ENCODE peak calls at places on chromosomes 6 and 20, in four cellular contexts. P is heart right ventricle, Z is mesendoderm, N is heart left ventricle. Q is an unnamed sample.

GRCh38 chr6:161168281-161168891 is 105.5 kb downstream of the AGPAT4 start:
- DNase-seq in P (peak; percentile 23), Z (peak; percentile 95), N (peak; percentile 39), Q (peak; percentile 77)

GRCh38 chr6:166009385-166010031 is 158.1 kb downstream of the TBXT start:
- DNase-seq in P (no peak), N (no peak), Z (no peak), Q (no peak)

GRCh38 chr20:25276533-25277050 is 28.7 kb downstream of the PYGB start:
- DNase-seq in P (peak; percentile 4), Z (no peak), N (peak; percentile 32), Q (no peak)

GRCh38 chr6:139364302-139364981 is 10.0 kb downstream of the CITED2 start:
- DNase-seq in P (no peak), Z (peak; percentile 74), N (no peak), Q (peak; percentile 85)

GRCh38 chr6:169589293-169589692 is 112.5 kb downstream of the WDR27 start:
- DNase-seq in N (no peak), Z (no peak), P (no peak), Q (no peak)

GRCh38 chr20:45835230-45836224 is 1.9 kb downstream of the SNX21 start:
- DNase-seq in Z (no peak), P (peak; percentile 44), N (peak; percentile 74), Q (no peak)

GRCh38 chr6:20708367-20709124 is 174.3 kb downstream of the CDKAL1 start:
- DNase-seq in N (no peak), P (no peak), Z (peak; percentile 19), Q (no peak)

GRCh38 chr6:92690997-92691599 is 728.3 kb downstream of the EPHA7 start:
- DNase-seq in P (no peak), Z (no peak), N (no peak), Q (no peak)

GRCh38 chr20:33773412-33774089 is 37.6 kb upstream of the CHMP4B start:
- DNase-seq in P (no peak), Z (no peak), N (no peak), Q (no peak)

GRCh38 chr6:134004714-134005113 is 47.7 kb downstream of the SLC2A12 start:
- DNase-seq in Z (no peak), N (no peak), P (no peak), Q (no peak)

GRCh38 chr20:11822116-11822794 is 95.4 kb upstream of the BTBD3 start:
- DNase-seq in P (no peak), Z (no peak), N (no peak), Q (no peak)

GRCh38 chr6:169222126-169222525 is 31.5 kb downstream of the THBS2 start:
- DNase-seq in Z (no peak), P (no peak), N (no peak), Q (no peak)

GRCh38 chr20:33578510-33578909 is 83.6 kb upstream of the C20orf144 start:
- DNase-seq in Z (no peak), P (peak; percentile 21), N (no peak), Q (peak; percentile 72)

GRCh38 chr20:19419420-19419819 is 207.0 kb downstream of the SLC24A3 start:
- DNase-seq in N (no peak), Z (no peak), P (no peak), Q (no peak)

GRCh38 chr6:157763129-157763893 is 59.7 kb upstream of the SNX9 start:
- DNase-seq in Z (peak; percentile 97), N (peak; percentile 67), P (peak; percentile 53), Q (no peak)

GRCh38 chr20:17505664-17506517 is 25.3 kb downstream of the BFSP1 start:
- DNase-seq in Z (peak; percentile 15), P (no peak), N (no peak), Q (peak; percentile 48)

GRCh38 chr20:48804300-48804980 is 23.4 kb downstream of the PREX1 start:
- DNase-seq in Z (no peak), N (no peak), P (no peak), Q (no peak)

GRCh38 chr6:113825776-113826175 is 31.4 kb upstream of the MARCKS start:
- DNase-seq in P (peak; percentile 85), N (peak; percentile 80), Z (no peak), Q (peak; percentile 76)

GRCh38 chr6:143323729-143324465 is 126.6 kb downstream of the ADAT2 start:
- DNase-seq in N (no peak), P (no peak), Z (no peak), Q (no peak)

GRCh38 chr6:155418017-155418749 is 37.5 kb downstream of the NOX3 start:
- DNase-seq in Z (no peak), N (no peak), P (peak; percentile 48), Q (peak; percentile 49)

GRCh38 chr6:38099211-38099610 is 279.7 kb downstream of the ZFAND3 start:
- DNase-seq in N (no peak), Z (no peak), P (no peak), Q (no peak)

GRCh38 chr6:30816791-30817739 is 67.3 kb upstream of the DDR1 start:
- DNase-seq in P (no peak), N (no peak), Z (no peak), Q (no peak)

GRCh38 chr6:23415819-23416427 is 710.1 kb upstream of the NRSN1 start:
- DNase-seq in P (no peak), N (no peak), Z (no peak), Q (no peak)

GRCh38 chr6:170205534-170206316 is 85.2 kb downstream of the DLL1 start:
- DNase-seq in Z (no peak), P (no peak), N (no peak), Q (no peak)

GRCh38 chr20:50519036-50519780 is 9.0 kb downstream of the PTPN1 start:
- DNase-seq in N (no peak), P (no peak), Z (no peak), Q (no peak)

GRCh38 chr6:101195581-101195980 is 197.9 kb upstream of the GRIK2 start:
- DNase-seq in N (no peak), P (no peak), Z (no peak), Q (peak; percentile 51)

GRCh38 chr6:97053643-97054411 is 129.3 kb downstream of the KLHL32 start:
- DNase-seq in N (no peak), P (no peak), Z (no peak), Q (peak; percentile 38)

GRCh38 chr20:10591956-10592521 is 81.8 kb downstream of the JAG1 start:
- DNase-seq in N (no peak), Z (no peak), P (no peak), Q (no peak)

GRCh38 chr20:23193985-23194384 is 107.9 kb upstream of the CD93 start:
- DNase-seq in P (no peak), N (no peak), Z (peak; percentile 58), Q (no peak)

GRCh38 chr6:145276746-145277145 is 458.6 kb downstream of the EPM2A start:
- DNase-seq in P (no peak), Z (no peak), N (no peak), Q (no peak)

GRCh38 chr6:51684038-51684437 is 403.4 kb downstream of the PKHD1 start:
- DNase-seq in Z (no peak), N (no peak), P (no peak), Q (no peak)

GRCh38 chr20:1283522-1284210 is 17.6 kb downstream of the SNPH start:
- DNase-seq in Z (peak; percentile 13), P (no peak), N (no peak), Q (no peak)

DNA sequence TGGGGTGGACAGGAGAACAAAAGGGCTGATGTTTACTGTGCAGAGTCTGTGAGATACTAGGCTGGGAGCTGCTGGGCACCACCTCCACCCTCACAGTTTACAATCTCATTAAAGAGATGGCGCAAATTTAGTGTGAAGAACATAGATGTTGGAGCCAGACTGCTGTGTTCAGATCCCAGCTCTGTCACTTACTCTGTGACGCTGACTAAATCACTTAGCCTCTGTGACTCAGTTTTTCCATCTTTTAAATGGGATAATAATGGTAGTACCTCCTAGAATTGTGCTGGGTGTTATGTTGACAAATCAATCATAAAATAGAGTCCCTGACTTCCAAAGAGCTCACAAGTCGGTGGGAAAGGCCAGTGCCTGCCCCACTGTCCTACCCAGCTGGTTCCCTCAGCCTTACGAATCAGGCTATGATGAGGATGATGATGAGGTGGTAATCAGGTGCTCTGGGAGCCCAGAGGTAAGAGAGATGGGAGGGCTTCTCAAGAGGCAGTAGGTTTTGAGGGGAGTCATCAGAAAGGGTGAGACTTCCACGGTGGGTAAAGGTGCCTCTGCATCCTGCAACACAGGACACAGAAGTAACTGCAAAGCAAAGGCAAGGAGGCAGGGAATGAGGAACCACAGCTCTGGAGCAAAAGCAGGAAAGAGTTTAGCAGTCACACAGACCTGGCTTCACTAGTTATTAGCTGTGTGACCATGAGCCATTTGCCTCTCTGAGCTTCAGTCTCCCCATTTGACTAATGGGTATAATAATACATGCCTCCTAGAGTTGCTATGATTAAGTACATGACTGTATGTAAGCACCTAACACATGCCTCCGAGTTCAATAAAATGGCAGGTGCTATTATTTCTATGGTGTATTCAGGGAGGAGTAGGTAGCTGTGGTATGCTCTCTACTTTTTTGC is 8.9 kb downstream of the FYN start:
- DNase-seq in P (no peak), N (no peak), Z (no peak), Q (no peak)
- H3K4me3 ChIP-seq in P (no peak overlapping the region), N (no peak overlapping the region), Z (no peak overlapping the region), Q (no peak overlapping the region)

GRCh38 chr6:36049582-36049981 is 22.0 kb downstream of the MAPK14 start:
- DNase-seq in P (no peak), Z (no peak), N (no peak), Q (no peak)
- H3K27me3 ChIP-seq in P (no peaks in the 10 kb centered on the region), Z (no peaks in the 10 kb centered on the region), N (no peaks in the 10 kb centered on the region), Q (no peaks in the 10 kb centered on the region)

DNA sequence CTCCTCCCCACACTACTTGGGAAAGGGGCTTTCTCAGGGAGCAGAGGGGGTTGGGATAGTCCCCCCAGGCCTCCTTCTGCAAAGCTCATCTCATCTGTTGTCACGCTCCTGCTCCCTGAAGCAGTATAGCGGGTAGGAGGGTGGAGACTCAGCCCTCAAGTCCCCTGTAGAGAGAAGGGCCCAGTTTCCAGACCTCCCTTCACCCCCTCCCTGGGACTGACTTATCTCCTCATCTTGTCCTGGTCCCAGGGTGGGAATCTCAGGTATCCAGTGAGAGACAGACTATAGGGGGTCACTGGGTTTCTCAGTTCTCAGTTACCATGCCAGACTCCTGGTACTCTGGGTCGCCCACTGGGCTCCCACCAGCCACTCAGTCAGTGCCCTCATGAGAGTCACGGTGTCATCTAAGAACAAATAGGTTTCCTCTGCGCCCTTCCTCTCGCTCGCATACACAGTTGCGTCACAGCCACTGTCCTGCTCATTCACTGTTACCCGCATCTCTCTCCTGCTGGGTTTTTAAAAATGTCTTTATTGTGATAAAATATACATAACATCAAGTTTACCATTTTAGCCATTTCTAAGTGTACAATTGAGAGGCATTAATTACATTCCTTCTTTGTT is 4.1 kb downstream of the TEAD3 start:
- DNase-seq in Z (no peak), P (no peak), N (peak; percentile 24), Q (no peak)
- H3K27ac ChIP-seq in Z (peak overlapping the region; percentile 74), P (peak overlapping the region; percentile 97), N (no peak overlapping the region), Q (peak overlapping the region; percentile 71)

DNA sequence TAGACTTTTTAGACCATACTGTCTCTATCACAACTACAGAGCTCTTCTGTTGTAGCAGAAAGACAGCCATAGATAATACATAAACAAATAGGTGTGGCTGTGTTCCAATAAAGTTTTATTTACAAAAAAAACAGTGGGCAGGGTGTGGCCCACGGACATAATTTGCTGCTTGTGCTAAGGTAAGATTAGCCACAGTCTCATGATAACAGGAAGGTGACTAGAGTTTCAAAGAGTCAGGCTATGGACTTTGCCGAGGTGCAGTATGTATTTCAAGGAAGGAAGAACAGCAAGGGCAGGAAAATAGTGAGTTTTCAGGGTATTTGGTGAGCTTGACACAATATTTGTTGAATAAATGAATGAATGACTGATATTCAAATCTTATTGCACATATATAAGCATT is 20.2 kb downstream of the SOBP start:
- DNase-seq in N (no peak), P (no peak), Z (no peak), Q (no peak)
- H3K4me3 ChIP-seq in N (no peak overlapping the region), P (no peak overlapping the region), Z (no peak overlapping the region), Q (no peak overlapping the region)

DNA sequence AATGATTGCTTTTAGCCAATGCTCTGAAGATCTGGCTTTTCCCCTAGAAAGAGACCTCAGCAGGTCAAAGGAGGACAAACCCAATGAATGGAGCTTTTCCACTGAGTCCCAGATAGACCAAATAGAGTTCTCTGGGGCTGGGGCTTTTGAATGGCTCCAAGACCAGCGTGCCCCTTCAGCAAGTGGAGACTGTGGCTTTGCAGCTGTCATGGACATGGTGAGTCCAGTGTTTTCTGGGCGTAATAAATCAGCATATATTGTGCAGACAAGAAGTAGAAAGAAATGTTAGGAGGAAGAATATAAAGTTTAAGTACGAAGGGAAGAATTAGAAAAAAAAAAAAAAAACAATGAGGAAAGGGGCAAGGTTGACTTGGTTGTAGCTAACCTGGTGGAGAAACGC is 28.1 kb downstream of the ULBP1 start:
- DNase-seq in P (no peak), Z (no peak), N (no peak), Q (no peak)
- H3K27me3 ChIP-seq in P (peaks cover 97% of the 10 kb centered on the region), Z (peaks cover 53% of the 10 kb centered on the region), N (peaks cover 84% of the 10 kb centered on the region), Q (peaks cover 82% of the 10 kb centered on the region)